ENCODE peak calls at places on chromosome 13, in four cellular contexts. L, N, M and K are unnamed samples.

GRCh38 chr13:28624707-28625432 is 34.1 kb upstream of the POMP start:
- DNase-seq in L (no peak), N (no peak), M (no peak), K (no peak)

GRCh38 chr13:96104516-96104915 is 14.6 kb downstream of the HS6ST3 start:
- DNase-seq in L (no peak), N (no peak), M (no peak), K (no peak)

GRCh38 chr13:27463500-27463899 is 13.1 kb upstream of the MTIF3 start:
- DNase-seq in L (no peak), N (no peak), M (no peak), K (no peak)

GRCh38 chr13:100854091-100854490 is 179.5 kb upstream of the TMTC4 start:
- DNase-seq in L (no peak), N (no peak), M (no peak), K (no peak)

GRCh38 chr13:106455777-106456176 is 79.7 kb downstream of the EFNB2 start:
- DNase-seq in L (no peak), N (no peak), M (no peak), K (no peak)

GRCh38 chr13:97855570-97855970 is 97.9 kb upstream of the IPO5 start:
- DNase-seq in L (no peak), N (peak; percentile 38), M (no peak), K (peak; percentile 55)

GRCh38 chr13:30933334-30933681 is 852 bp downstream of the TEX26 start:
- DNase-seq in L (no peak), N (no peak), M (no peak), K (no peak)

GRCh38 chr13:101785858-101786257 is 333.4 kb downstream of the ITGBL1 start:
- DNase-seq in L (no peak), N (no peak), M (no peak), K (peak; percentile 13)

GRCh38 chr13:89212186-89212585 is 1541.0 kb downstream of the SLITRK5 start:
- DNase-seq in L (no peak), N (no peak), M (no peak), K (no peak)

GRCh38 chr13:28387740-28388501 is 107.0 kb downstream of the FLT1 start:
- DNase-seq in L (no peak), N (no peak), M (no peak), K (no peak)

GRCh38 chr13:37023871-37024270 is 23.3 kb downstream of the EXOSC8 start:
- DNase-seq in L (no peak), N (no peak), M (no peak), K (no peak)

GRCh38 chr13:106378263-106378662 is 157.2 kb downstream of the EFNB2 start:
- DNase-seq in L (no peak), N (no peak), M (no peak), K (no peak)

GRCh38 chr13:99982741-99983400 is 1.3 kb downstream of the ZIC2 start:
- DNase-seq in L (no peak), N (no peak), M (no peak), K (peak; percentile 29)

GRCh38 chr13:57629821-57630235 is 1.7 kb upstream of the PCDH17 start:
- DNase-seq in L (peak; percentile 58), N (peak; percentile 88), M (no peak), K (peak; percentile 46)

GRCh38 chr13:30002577-30002976 is 152.2 kb upstream of the UBL3 start:
- DNase-seq in L (no peak), N (no peak), M (no peak), K (no peak)

GRCh38 chr13:113730145-113730750 is 28.8 kb upstream of the TMEM255B start:
- DNase-seq in L (peak; percentile 38), N (no peak), M (no peak), K (no peak)

GRCh38 chr13:39777527-39778061 is 122.1 kb downstream of the COG6 start:
- DNase-seq in L (no peak), N (no peak), M (no peak), K (peak; percentile 15)

GRCh38 chr13:74825170-74825948 is 656.6 kb downstream of the TBC1D4 start:
- DNase-seq in L (no peak), N (no peak), M (no peak), K (no peak)

GRCh38 chr13:33207616-33207964 is 78.0 kb downstream of the STARD13 start:
- DNase-seq in L (no peak), N (no peak), M (no peak), K (no peak)

GRCh38 chr13:33205224-33205623 is 80.3 kb downstream of the STARD13 start:
- DNase-seq in L (no peak), N (no peak), M (no peak), K (no peak)

GRCh38 chr13:33205804-33206221 is 79.7 kb downstream of the STARD13 start:
- DNase-seq in L (no peak), N (peak; percentile 47), M (no peak), K (no peak)

GRCh38 chr13:33206945-33207615 is 78.5 kb downstream of the STARD13 start:
- DNase-seq in L (no peak), N (no peak), M (no peak), K (no peak)

DNA sequence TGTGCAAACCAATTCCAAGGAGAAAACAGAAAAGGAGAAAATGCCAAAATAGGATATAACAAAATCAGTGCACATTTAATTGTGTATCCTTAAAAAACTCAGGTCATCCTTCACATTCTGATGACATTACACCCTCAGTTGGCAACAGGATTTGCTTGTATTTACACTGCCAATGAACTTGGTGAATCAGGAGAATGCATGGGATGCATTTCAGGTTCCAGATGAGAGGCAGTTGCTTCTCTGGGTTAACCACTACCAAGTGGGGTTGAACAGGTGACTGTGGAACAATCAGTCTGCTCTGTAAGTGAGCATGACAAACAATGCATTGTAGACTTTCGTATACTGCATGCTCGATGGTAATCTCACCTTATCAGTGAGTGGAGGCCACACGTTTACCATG is 79.1 kb downstream of the STARD13 start:
- DNase-seq in L (no peak), N (no peak), M (no peak), K (no peak)
- TF ChIP-seq POLR2A in L (no peak), N (no peak), M (no peak), K (no peak)

GRCh38 chr13:110381029-110381360 is 73.9 kb downstream of the COL4A2 start:
- DNase-seq in L (no peak), N (no peak), M (no peak), K (no peak)
- TF ChIP-seq POLR2A in L (no peak), N (no peak), M (no peak), K (no peak)

GRCh38 chr13:44436589-44437337 is 63.1 kb downstream of the SERP2 start:
- DNase-seq in L (peak; percentile 96), N (peak; percentile 93), M (no peak), K (peak; percentile 83)
- TF ChIP-seq POLR2A in L (peak; percentile 98), N (peak; percentile 94), M (no peak), K (peak; percentile 88)

DNA sequence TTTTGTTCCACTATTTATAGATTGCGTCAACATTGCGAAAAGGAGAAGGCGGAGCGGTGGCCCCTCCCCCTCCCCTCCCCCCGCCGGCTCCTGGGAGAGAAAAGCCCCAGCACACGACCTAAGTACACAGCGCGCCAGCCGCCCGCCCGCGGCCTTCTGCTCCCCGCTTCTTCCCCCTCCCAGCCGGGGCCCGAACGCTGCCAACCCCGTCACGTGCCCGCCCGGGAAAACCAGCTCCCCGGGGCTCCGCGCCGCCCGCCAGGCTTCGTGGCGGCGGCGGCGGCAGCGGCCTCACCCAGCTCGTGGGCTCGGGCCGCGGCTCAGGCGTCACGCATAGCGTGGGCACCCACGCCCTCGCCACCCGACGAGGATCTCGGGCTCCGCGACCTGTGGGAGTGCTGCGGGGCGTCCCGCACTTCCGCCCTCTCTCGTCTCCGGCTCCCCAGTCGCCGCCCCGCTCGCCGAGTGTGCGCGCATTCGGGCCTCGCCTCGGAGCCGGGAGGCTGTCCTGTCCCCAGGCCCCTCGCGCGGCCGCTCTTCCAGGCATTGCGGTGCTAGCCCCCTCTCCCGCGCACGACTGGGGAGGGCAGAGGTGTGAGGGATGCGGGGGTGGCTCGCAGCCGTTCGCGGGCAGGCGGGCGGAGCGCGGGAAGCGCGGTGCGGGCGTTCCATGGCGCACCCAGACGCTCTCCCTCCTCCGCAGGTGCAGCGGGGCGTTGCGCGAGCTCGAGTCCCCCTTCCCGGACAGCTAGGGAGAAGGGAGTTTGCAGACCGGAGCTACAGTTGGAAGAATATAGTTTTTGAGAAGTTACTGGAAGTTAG is 110.5 kb downstream of the KCNRG start:
- DNase-seq in L (peak; percentile 97), N (peak; percentile 96), M (peak; percentile 38), K (peak; percentile 89)
- TF ChIP-seq POLR2A in L (peak; percentile 83), N (peak; percentile 91), M (no peak), K (peak; percentile 86)

DNA sequence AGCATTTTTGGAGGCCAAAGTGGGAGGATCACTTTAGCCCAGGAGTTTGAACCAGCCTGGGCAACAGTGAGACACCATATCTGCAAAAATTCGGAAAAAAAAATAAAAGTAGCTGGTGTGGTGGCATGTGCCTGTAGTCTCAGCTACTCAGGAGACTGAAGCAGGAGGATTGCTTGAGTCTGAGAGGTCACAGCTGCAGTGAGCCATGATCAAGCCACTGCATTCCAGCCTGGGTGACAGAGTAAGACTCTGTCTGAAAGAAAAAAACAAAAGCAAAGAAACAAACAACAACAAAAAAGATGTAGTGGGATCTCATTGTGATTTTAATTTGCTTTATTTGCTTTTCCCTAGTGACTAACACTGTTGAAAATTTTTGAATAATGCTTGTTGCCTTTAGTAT is 394.7 kb upstream of the KLHL1 start:
- DNase-seq in L (no peak), N (no peak), M (no peak), K (no peak)
- TF ChIP-seq POLR2A in L (no peak), N (no peak), M (no peak), K (no peak)

DNA sequence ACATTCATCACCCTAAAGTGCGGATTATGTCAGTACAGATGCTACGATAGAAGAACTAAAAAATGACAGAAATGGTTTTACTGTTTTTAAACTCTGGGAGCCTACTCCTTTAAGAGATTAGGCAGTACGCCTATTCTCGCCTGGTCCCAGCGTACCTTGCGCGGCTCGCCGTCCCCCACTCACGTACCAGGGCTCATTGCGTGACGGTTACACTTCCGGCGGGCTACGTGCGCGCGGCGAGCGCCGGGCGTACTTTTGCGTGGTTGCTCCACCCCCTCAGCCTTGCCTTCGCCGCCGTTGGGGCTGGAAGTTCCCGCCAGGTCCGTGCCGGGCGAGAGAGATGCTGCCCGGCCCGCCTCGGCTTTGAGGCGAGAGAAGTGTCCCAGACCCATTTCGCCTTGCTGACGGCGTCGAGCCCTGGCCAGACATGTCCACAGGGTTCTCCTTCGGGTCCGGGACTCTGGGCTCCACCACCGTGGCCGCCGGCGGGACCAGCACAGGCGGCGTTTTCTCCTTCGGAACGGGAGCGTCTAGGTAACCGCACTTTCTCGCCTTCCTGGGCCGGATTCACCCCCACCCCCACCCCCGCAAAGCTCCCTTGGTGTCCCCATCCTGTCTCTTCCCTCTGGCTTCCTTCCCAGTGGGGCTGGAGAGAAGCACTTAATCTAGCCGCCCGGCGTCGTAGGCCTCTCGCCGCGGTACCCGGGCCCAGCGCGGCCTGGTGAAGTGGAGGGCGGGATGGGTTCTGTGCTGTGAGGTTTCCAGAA is at the start of gene NUP58:
- DNase-seq in L (peak; percentile 95), N (peak; percentile 95), M (peak; percentile 74), K (peak; percentile 98)
- TF ChIP-seq POLR2A in L (peak; percentile 51), N (peak; percentile 59), M (peak; percentile 93), K (peak; percentile 96)

GRCh38 chr13:34156841-34157365 is 339.0 kb downstream of the RFC3 start:
- DNase-seq in L (peak; percentile 62), N (peak; percentile 79), M (peak; percentile 28), K (peak; percentile 2)
- TF ChIP-seq POLR2A in L (no peak), N (no peak), M (no peak), K (no peak)